ENCODE peak calls at places on chromosome 2, in four cellular contexts. U is H9, Z is H1, O is mesendoderm. C is an unnamed sample.

GRCh38 chr2:35114765-35115164 is 1240.8 kb upstream of the CRIM1 start:
- DNase-seq in U (peak; percentile 65), Z (no peak), O (peak; percentile 75), C (no peak)

GRCh38 chr2:230650585-230651137 is 62.0 kb upstream of the CAB39 start:
- DNase-seq in U (no peak), Z (no peak), O (no peak), C (no peak)

GRCh38 chr2:19033240-19033639 is 325.2 kb downstream of the OSR1 start:
- DNase-seq in U (no peak), Z (no peak), O (no peak), C (peak; percentile 26)

GRCh38 chr2:1837022-1837421 is 92.7 kb upstream of the PXDN start:
- DNase-seq in U (no peak), Z (no peak), O (peak; percentile 80), C (no peak)

GRCh38 chr2:96205888-96206287 is 2.7 kb downstream of the STARD7 start:
- DNase-seq in U (no peak), Z (no peak), O (no peak), C (peak; percentile 78)

GRCh38 chr2:10566021-10566420 is 117.9 kb upstream of the ODC1 start:
- DNase-seq in U (no peak), Z (no peak), O (peak; percentile 44), C (peak; percentile 32)

GRCh38 chr2:156332452-156333273 is at the start of gene NR4A2:
- DNase-seq in U (peak; percentile 92), Z (no peak), O (peak; percentile 92), C (peak; percentile 92)

GRCh38 chr2:40364143-40364903 is 87.6 kb downstream of the SLC8A1 start:
- DNase-seq in U (no peak), Z (no peak), O (no peak), C (peak; percentile 44)

GRCh38 chr2:144357623-144358400 is 162.1 kb downstream of the ZEB2 start:
- DNase-seq in U (no peak), Z (no peak), O (peak; percentile 96), C (peak; percentile 99)

GRCh38 chr2:215816424-215816823 is 196.9 kb downstream of the MREG start:
- DNase-seq in U (no peak), Z (no peak), O (no peak), C (no peak)

GRCh38 chr2:228446732-228447131 is 265.2 kb upstream of the SPHKAP start:
- DNase-seq in U (no peak), Z (no peak), O (no peak), C (no peak)

GRCh38 chr2:101418704-101419663 is 31.7 kb upstream of the CREG2 start:
- DNase-seq in U (no peak), Z (no peak), O (peak; percentile 62), C (peak; percentile 74)

GRCh38 chr2:37456479-37456878 is 112.0 kb downstream of the QPCT start:
- DNase-seq in U (no peak), Z (no peak), O (peak; percentile 5), C (no peak)

GRCh38 chr2:105665480-105665879 is 79.2 kb upstream of the NCK2 start:
- DNase-seq in U (no peak), Z (no peak), O (no peak), C (no peak)

DNA sequence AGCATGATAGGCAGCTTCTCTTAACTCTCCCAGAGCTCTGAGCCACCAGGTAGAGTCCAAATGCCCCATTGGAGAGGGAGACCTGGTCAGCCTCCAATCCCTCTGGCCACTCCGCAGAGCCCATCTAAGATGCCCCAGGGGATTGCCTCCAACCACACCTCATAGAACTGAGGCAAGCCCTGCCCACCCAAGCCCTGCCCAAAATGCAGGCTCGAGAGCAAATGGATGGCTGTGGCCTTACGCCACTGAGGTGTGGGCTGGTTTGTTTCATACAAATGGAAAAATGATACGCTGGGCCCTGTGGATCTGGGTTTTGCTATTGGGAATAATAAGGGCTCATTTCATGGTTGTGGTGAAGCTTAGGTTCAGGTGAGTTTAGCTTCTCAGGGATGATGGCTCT is 3.0 kb upstream of the TFCP2L1 start:
- DNase-seq in U (no peak), Z (no peak), O (no peak), C (no peak)
- H4K5ac ChIP-seq in U (no peak overlapping the region), Z (no peak overlapping the region), O (no peak overlapping the region), C (no peak overlapping the region)

GRCh38 chr2:27802547-27802946 is 31.0 kb downstream of the MRPL33 start:
- DNase-seq in U (no peak), Z (no peak), O (peak; percentile 93), C (no peak)
- H3K18ac ChIP-seq in U (no peak overlapping the region), Z (no peak overlapping the region), O (no peak overlapping the region), C (peak overlapping the region; percentile 71)

GRCh38 chr2:55176094-55176415 is 56.0 kb downstream of the CLHC1 start:
- DNase-seq in U (no peak), Z (no peak), O (no peak), C (no peak)

GRCh38 chr2:55175254-55176093 is 56.6 kb downstream of the CLHC1 start:
- DNase-seq in U (no peak), Z (no peak), O (peak; percentile 47), C (peak; percentile 87)

DNA sequence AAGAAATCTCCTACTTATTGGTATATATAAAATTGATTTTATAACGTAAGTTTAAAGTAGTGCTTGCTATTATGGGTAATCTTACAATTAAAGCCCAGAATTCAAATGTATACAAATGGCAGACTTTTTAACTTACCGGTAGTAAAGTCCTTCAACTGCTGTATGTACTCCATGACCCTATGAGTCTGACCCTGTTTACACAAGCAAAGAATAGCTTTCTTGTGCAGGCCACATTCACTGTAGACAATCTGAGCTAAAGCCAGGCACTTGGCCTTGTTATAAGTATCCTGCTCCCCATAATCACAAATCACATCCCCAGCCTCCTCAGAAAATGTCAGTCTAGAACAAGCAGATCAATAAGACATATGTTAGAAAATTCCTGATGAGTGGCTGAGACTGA is 51.7 kb downstream of the CLHC1 start:
- DNase-seq in U (no peak), Z (no peak), O (no peak), C (no peak)
- H2AK5ac ChIP-seq in U (no peak overlapping the region), Z (no peak overlapping the region), O (no peak overlapping the region), C (no peak overlapping the region)

DNA sequence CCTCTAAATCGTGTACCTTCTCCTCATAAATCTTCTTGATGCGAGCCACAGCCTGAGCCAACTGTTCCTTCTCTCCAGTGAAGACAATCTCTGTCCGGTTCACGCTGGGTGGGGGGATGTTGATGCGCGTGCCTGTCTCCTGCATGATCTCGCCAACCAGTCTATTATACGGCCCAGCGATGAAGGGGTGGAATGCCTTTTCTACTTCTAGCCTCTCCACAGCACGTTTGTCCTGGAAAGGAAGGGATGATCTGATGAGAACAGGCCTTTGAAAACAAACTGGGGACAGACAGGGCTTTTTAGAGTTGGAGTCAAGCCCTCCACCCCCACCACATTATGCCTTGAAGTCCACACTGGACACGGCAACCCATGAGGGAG is 59.3 kb downstream of the HDLBP start:
- DNase-seq in U (peak; percentile 12), Z (no peak), O (no peak), C (no peak)
- H4K5ac ChIP-seq in U (no peak overlapping the region), Z (no peak overlapping the region), O (no peak overlapping the region), C (no peak overlapping the region)

GRCh38 chr2:240835528-240835927 is 15.5 kb upstream of the KIF1A start:
- DNase-seq in U (no peak), Z (no peak), O (no peak), C (no peak)

GRCh38 chr2:240836781-240837467 is 16.9 kb upstream of the KIF1A start:
- DNase-seq in U (no peak), Z (no peak), O (no peak), C (peak; percentile 66)

GRCh38 chr2:240839152-240840143 is 19.4 kb upstream of the KIF1A start:
- DNase-seq in U (no peak), Z (no peak), O (no peak), C (peak; percentile 41)

GRCh38 chr2:240840435-240841060 is 20.5 kb upstream of the KIF1A start:
- DNase-seq in U (peak; percentile 83), Z (peak; percentile 46), O (peak; percentile 86), C (peak; percentile 70)

GRCh38 chr2:240837621-240838020 is 17.6 kb upstream of the KIF1A start:
- DNase-seq in U (no peak), Z (no peak), O (no peak), C (no peak)
- H3K18ac ChIP-seq in U (no peak overlapping the region), Z (no peak overlapping the region), O (no peak overlapping the region), C (no peak overlapping the region)

GRCh38 chr2:71499691-71500090 is 46.3 kb downstream of the DYSF start:
- DNase-seq in U (no peak), Z (no peak), O (no peak), C (no peak)

GRCh38 chr2:71503827-71504226 is 50.5 kb downstream of the DYSF start:
- DNase-seq in U (no peak), Z (no peak), O (no peak), C (no peak)

GRCh38 chr2:71502941-71503738 is 49.8 kb downstream of the DYSF start:
- DNase-seq in U (no peak), Z (no peak), O (no peak), C (no peak)

GRCh38 chr2:71498261-71498701 is 44.9 kb downstream of the DYSF start:
- DNase-seq in U (no peak), Z (no peak), O (peak; percentile 55), C (peak; percentile 89)

GRCh38 chr2:71500426-71501079 is 47.2 kb downstream of the DYSF start:
- DNase-seq in U (no peak), Z (no peak), O (peak; percentile 66), C (no peak)
- H2AK5ac ChIP-seq in U (no peak overlapping the region), Z (no peak overlapping the region), O (no peak overlapping the region), C (no peak overlapping the region)

DNA sequence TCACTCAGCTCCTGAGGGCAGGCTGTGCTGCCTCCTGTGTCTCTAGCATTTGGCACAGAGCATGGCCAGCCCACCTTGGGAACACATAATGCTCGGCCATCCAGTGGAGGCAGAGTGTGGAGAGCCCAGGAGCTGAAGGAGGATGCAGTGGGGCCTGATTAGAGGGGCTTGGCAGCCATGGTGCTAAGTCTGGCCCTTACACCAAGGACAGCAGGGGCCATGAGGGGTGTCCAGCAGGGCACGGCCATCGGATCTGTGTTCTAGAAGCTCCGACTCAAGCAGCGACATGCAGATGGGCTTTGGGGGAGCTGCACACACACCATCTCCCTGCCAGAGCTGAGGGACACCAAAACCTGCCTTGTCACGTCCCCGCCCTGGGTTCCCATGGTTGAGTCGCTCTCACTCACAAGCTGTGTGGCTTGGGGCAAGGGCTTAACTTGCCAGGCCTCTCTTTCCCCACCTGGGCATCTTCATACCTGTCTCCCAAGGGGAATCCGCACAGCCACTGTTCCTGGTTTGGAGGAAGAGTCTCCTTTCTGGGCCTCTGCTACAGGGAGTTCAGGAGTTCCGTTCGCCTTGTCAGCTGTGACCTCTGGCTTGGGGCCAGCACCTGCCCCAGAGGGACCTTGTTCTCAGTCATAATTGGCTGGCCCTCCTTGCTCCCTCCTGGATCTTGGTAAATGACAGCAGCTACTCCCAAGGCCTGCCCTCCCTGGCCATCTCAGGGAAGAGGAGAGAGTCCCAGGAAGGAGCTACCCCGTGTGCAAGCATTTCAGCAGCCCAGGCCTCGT is 1.3 kb upstream of the TOGARAM2 start:
- DNase-seq in U (no peak), Z (no peak), O (no peak), C (no peak)
- H4K5ac ChIP-seq in U (no peak overlapping the region), Z (no peak overlapping the region), O (no peak overlapping the region), C (no peak overlapping the region)